ENCODE peak calls at places on chromosomes 7 and 10, in seven cellular contexts. S is IMR-90, I is psoas muscle, M is esophagus squamous epithelium, B is neuronal stem cell, G is AG04450, L is BJ. T is an unnamed sample.
A peak's percentile ranks its signal among the peaks of the same experiment; 100 is the strongest.

GRCh38 chr7:13312327-13312726 is 624.9 kb downstream of the ARL4A start:
- DNase-seq in G (no peak), B (peak; percentile 40), L (no peak), M (no peak), I (no peak), S (no peak), T (no peak)

GRCh38 chr7:139539231-139539630 is 15.7 kb downstream of the CLEC2L start:
- DNase-seq in G (no peak), M (no peak), B (no peak), L (no peak), S (no peak), I (no peak), T (no peak)

GRCh38 chr7:18508441-18509427 is 13.2 kb downstream of the HDAC9 start:
- DNase-seq in M (no peak), S (peak; percentile 98), G (peak; percentile 79), B (no peak), L (peak; percentile 85), I (no peak), T (no peak)

GRCh38 chr7:106568680-106569499 is 92.1 kb downstream of the CCDC71L start:
- DNase-seq in B (no peak), I (no peak), S (peak; percentile 85), L (peak; percentile 94), M (no peak), G (peak; percentile 55), T (peak; percentile 33)

GRCh38 chr10:7795605-7796004 is 7.6 kb downstream of the ATP5F1C start:
- DNase-seq in I (no peak), S (peak; percentile 51), L (no peak), M (no peak), B (no peak), G (no peak), T (no peak)

GRCh38 chr10:14587540-14588083 is 187.1 kb downstream of the FAM107B start:
- DNase-seq in M (no peak), B (no peak), G (no peak), S (no peak), L (no peak), I (no peak), T (no peak)

GRCh38 chr10:33893502-33893901 is 559.0 kb upstream of the NRP1 start:
- DNase-seq in G (no peak), S (no peak), L (no peak), M (no peak), B (no peak), I (no peak), T (no peak)

GRCh38 chr10:50988792-50989191 is 85.5 kb upstream of the PRKG1 start:
- DNase-seq in G (no peak), S (peak; percentile 53), L (no peak), I (no peak), B (no peak), M (no peak), T (no peak)

GRCh38 chr7:97064972-97065587 is 40.4 kb upstream of the DLX5 start:
- DNase-seq in B (peak; percentile 54), I (no peak), S (peak; percentile 58), G (peak; percentile 11), M (no peak), L (no peak), T (no peak)

GRCh38 chr7:1659696-1660095 is 10.4 kb upstream of the ELFN1 start:
- DNase-seq in G (no peak), L (peak; percentile 95), B (no peak), I (no peak), S (peak; percentile 4), M (no peak), T (no peak)

GRCh38 chr7:16991551-16991950 is 109.8 kb upstream of the AGR3 start:
- DNase-seq in M (no peak), B (no peak), G (no peak), L (no peak), I (no peak), S (no peak), T (no peak)

GRCh38 chr7:55309040-55309991 is 55.8 kb upstream of the LANCL2 start:
- DNase-seq in I (no peak), L (no peak), B (no peak), S (no peak), M (no peak), G (no peak), T (no peak)

GRCh38 chr7:158821173-158822021 is 7.9 kb downstream of the ESYT2 start:
- DNase-seq in G (no peak), I (no peak), B (no peak), S (peak; percentile 75), M (no peak), L (no peak), T (no peak)

GRCh38 chr10:132397036-132397541 is at the start of gene PWWP2B:
- DNase-seq in B (no peak), G (no peak), I (peak; percentile 79), S (peak; percentile 19), L (no peak), M (no peak), T (no peak)

GRCh38 chr7:186516-187113 is 5.8 kb upstream of the FAM20C start:
- DNase-seq in M (no peak), G (no peak), L (no peak), I (no peak), B (no peak), S (no peak), T (no peak)

GRCh38 chr10:54441286-54441685 is 359.7 kb downstream of the PCDH15 start:
- DNase-seq in M (no peak), I (no peak), B (peak; percentile 1), L (no peak), S (no peak), G (no peak), T (no peak)

GRCh38 chr10:19803676-19804075 is 12.6 kb upstream of the PLXDC2 start:
- DNase-seq in M (no peak), S (no peak), B (no peak), G (no peak), L (no peak), I (no peak), T (no peak)

GRCh38 chr7:68470836-68471235 is 1127.4 kb upstream of the AUTS2 start:
- DNase-seq in B (no peak), S (no peak), L (no peak), M (no peak), I (no peak), G (no peak), T (no peak)

GRCh38 chr7:67348171-67348570 is 351.5 kb downstream of the TYW1 start:
- DNase-seq in B (no peak), S (no peak), I (no peak), L (no peak), G (no peak), M (no peak), T (peak; percentile 13)

GRCh38 chr7:35185908-35186731 is 67.8 kb downstream of the TBX20 start:
- DNase-seq in G (no peak), I (peak; percentile 51), L (no peak), B (peak; percentile 35), M (no peak), S (peak; percentile 8), T (no peak)

GRCh38 chr7:91162415-91162814 is 101.8 kb upstream of the FZD1 start:
- DNase-seq in B (no peak), S (no peak), I (no peak), G (no peak), M (no peak), L (no peak), T (no peak)

GRCh38 chr10:13527864-13528137 is 1.0 kb downstream of the BEND7 start:
- DNase-seq in I (no peak), L (no peak), S (no peak), B (no peak), G (no peak), M (no peak), T (no peak)
- H3K27me3 ChIP-seq in I (no peaks in the 10 kb centered on the region), L (no peaks in the 10 kb centered on the region), S (no peaks in the 10 kb centered on the region), B (peaks cover 14% of the 10 kb centered on the region), G (peaks cover 25% of the 10 kb centered on the region), M (no peaks in the 10 kb centered on the region), T (no peaks in the 10 kb centered on the region)

GRCh38 chr7:149022961-149023360 is 5.3 kb downstream of the PDIA4 start:
- DNase-seq in I (no peak), S (no peak), G (no peak), L (no peak), B (no peak), M (no peak), T (no peak)

GRCh38 chr7:149027055-149027454 is 1.2 kb downstream of the PDIA4 start:
- DNase-seq in S (no peak), M (no peak), L (no peak), G (no peak), I (no peak), B (no peak), T (no peak)

GRCh38 chr7:149020483-149020882 is 7.8 kb downstream of the PDIA4 start:
- DNase-seq in I (no peak), G (no peak), L (no peak), B (no peak), S (no peak), M (no peak), T (no peak)

GRCh38 chr7:149021725-149022062 is 6.6 kb downstream of the PDIA4 start:
- DNase-seq in G (no peak), S (no peak), I (no peak), B (no peak), M (no peak), L (no peak), T (no peak)

DNA sequence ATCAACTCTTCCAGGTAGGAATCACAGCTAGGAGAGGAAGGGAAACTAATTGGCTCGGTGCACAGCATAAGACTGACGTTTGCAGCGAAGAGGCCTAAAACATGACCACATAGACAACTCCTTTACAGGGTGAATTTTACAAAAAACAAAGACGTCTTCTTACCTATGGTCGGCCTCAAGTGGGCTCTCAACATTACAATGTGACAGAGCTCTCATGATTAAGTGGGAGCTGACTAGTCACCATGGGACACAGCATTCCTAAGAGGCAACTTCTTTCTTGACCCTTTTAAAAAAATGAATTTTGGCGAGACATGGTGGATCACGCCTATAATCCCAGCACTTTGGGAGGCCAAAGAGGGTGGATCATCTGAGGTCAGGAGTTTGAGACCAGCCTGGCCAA is 4.6 kb downstream of the PDIA4 start:
- DNase-seq in I (no peak), S (no peak), L (no peak), G (no peak), B (no peak), M (no peak), T (no peak)
- H3K4me3 ChIP-seq in I (no peak overlapping the region), S (no peak overlapping the region), L (no peak overlapping the region), G (no peak overlapping the region), B (no peak overlapping the region), M (no peak overlapping the region), T (no peak overlapping the region)

GRCh38 chr7:122314284-122314683 is 9.7 kb upstream of the FEZF1 start:
- DNase-seq in B (no peak), S (no peak), G (no peak), L (no peak), I (no peak), M (no peak), T (no peak)
- H3K27me3 ChIP-seq in B (peaks cover 3% of the 10 kb centered on the region), S (peaks cover 66% of the 10 kb centered on the region), G (peaks cover 68% of the 10 kb centered on the region), L (peaks cover 41% of the 10 kb centered on the region), I (peaks cover 82% of the 10 kb centered on the region), M (peaks cover 34% of the 10 kb centered on the region), T (peaks cover 16% of the 10 kb centered on the region)

GRCh38 chr10:123132576-123133477 is 2.9 kb upstream of the HMX3 start:
- DNase-seq in S (peak; percentile 76), M (peak; percentile 18), G (peak; percentile 24), L (no peak), B (peak; percentile 93), I (peak; percentile 90), T (peak; percentile 87)

GRCh38 chr10:123135415-123136141 is at the start of gene HMX3:
- DNase-seq in B (no peak), M (no peak), I (no peak), G (no peak), S (peak; percentile 23), L (no peak), T (no peak)

GRCh38 chr10:123134915-123135414 is 805 bp upstream of the HMX3 start:
- DNase-seq in S (no peak), B (no peak), G (no peak), M (no peak), I (no peak), L (no peak), T (no peak)

GRCh38 chr10:123133511-123133910 is 2.3 kb upstream of the HMX3 start:
- DNase-seq in G (no peak), L (no peak), M (no peak), I (no peak), B (no peak), S (no peak), T (no peak)

GRCh38 chr10:123134058-123134914 is 1.5 kb upstream of the HMX3 start:
- DNase-seq in L (no peak), M (no peak), B (no peak), I (no peak), G (no peak), S (no peak), T (no peak)
- H3K4me3 ChIP-seq in L (no peak overlapping the region), M (no peak overlapping the region), B (no peak overlapping the region), I (peak overlapping the region; percentile 60), G (no peak overlapping the region), S (no peak overlapping the region), T (no peak overlapping the region)